ENCODE peak calls at places on chromosomes 3 and 15, in seven cellular contexts. F is choroid plexus epithelial cell, G is pancreas, U is brain microvascular endothelial cell, E is MG63, V is WERI-Rb-1, T is cardiac fibroblast. R is an unnamed sample.
A peak's percentile ranks its signal among the peaks of the same experiment; 100 is the strongest.

GRCh38 chr15:88166330-88166993 is 90.1 kb downstream of the NTRK3 start:
- DNase-seq in F (peak; percentile 2), G (no peak), U (no peak), E (peak; percentile 16), V (no peak), T (peak; percentile 7), R (no peak)

GRCh38 chr15:72315706-72316370 is 4.1 kb downstream of the CELF6 start:
- DNase-seq in F (no peak), G (no peak), U (no peak), E (no peak), V (peak; percentile 87), T (peak; percentile 29), R (no peak)

GRCh38 chr3:126746395-126747177 is 42.5 kb downstream of the CHCHD6 start:
- DNase-seq in F (peak; percentile 76), G (no peak), U (peak; percentile 83), E (peak; percentile 21), V (peak; percentile 27), T (peak; percentile 68), R (peak; percentile 84)

GRCh38 chr15:57457726-57458125 is 81.4 kb downstream of the CGNL1 start:
- DNase-seq in F (peak; percentile 30), G (no peak), U (no peak), E (no peak), V (no peak), T (peak; percentile 52), R (peak; percentile 62)

GRCh38 chr3:24605511-24605910 is 110.9 kb upstream of the THRB start:
- DNase-seq in F (no peak), G (no peak), U (no peak), E (no peak), V (no peak), T (no peak), R (no peak)

GRCh38 chr15:40511472-40512133 is 40.8 kb downstream of the CHST14 start:
- DNase-seq in F (peak; percentile 32), G (peak; percentile 82), U (no peak), E (peak; percentile 73), V (no peak), T (peak; percentile 52), R (peak; percentile 33)

GRCh38 chr3:158801200-158801599 is 654 bp upstream of the MFSD1 start:
- DNase-seq in F (peak; percentile 39), G (no peak), U (no peak), E (no peak), V (no peak), T (no peak), R (peak; percentile 47)

GRCh38 chr15:90929709-90930019 is 2.7 kb downstream of the HDDC3 start:
- DNase-seq in F (no peak), G (no peak), U (no peak), E (no peak), V (no peak), T (no peak), R (no peak)

GRCh38 chr15:89462198-89462912 is 34.0 kb downstream of the RHCG start:
- DNase-seq in F (peak; percentile 23), G (peak; percentile 88), U (no peak), E (peak; percentile 43), V (no peak), T (peak; percentile 19), R (peak; percentile 9)

GRCh38 chr3:46907271-46907670 is 29.8 kb downstream of the PTH1R start:
- DNase-seq in F (no peak), G (no peak), U (no peak), E (no peak), V (no peak), T (no peak), R (no peak)

GRCh38 chr15:94584833-94585244 is 353.5 kb downstream of the MCTP2 start:
- DNase-seq in F (peak; percentile 17), G (no peak), U (peak; percentile 1), E (no peak), V (no peak), T (peak; percentile 31), R (peak; percentile 39)

GRCh38 chr3:58009749-58010535 is 1.7 kb downstream of the FLNB start:
- DNase-seq in F (no peak), G (peak; percentile 83), U (no peak), E (no peak), V (no peak), T (no peak), R (no peak)

GRCh38 chr15:100809151-100809550 is 70.5 kb upstream of the ALDH1A3 start:
- DNase-seq in F (no peak), G (no peak), U (no peak), E (peak; percentile 50), V (no peak), T (peak; percentile 12), R (no peak)

GRCh38 chr3:72738752-72739520 is 109.3 kb downstream of the SHQ1 start:
- DNase-seq in F (peak; percentile 11), G (peak; percentile 51), U (no peak), E (peak; percentile 9), V (peak; percentile 88), T (peak; percentile 18), R (peak; percentile 13)

GRCh38 chr3:11007534-11007933 is 15.0 kb downstream of the SLC6A1 start:
- DNase-seq in F (no peak), G (no peak), U (no peak), E (no peak), V (peak; percentile 23), T (no peak), R (no peak)

GRCh38 chr3:114451051-114451451 is 157.2 kb downstream of the TIGIT start:
- DNase-seq in F (no peak), G (no peak), U (no peak), E (no peak), V (no peak), T (peak; percentile 28), R (peak; percentile 34)

GRCh38 chr3:114450008-114450596 is 156.3 kb downstream of the TIGIT start:
- DNase-seq in F (no peak), G (no peak), U (no peak), E (no peak), V (no peak), T (no peak), R (no peak)

GRCh38 chr3:114451561-114452018 is 157.8 kb downstream of the TIGIT start:
- DNase-seq in F (peak; percentile 52), G (peak; percentile 56), U (peak; percentile 20), E (no peak), V (no peak), T (peak; percentile 42), R (peak; percentile 52)

GRCh38 chr3:114453296-114453888 is 159.6 kb downstream of the TIGIT start:
- DNase-seq in F (no peak), G (no peak), U (no peak), E (no peak), V (no peak), T (no peak), R (no peak)

DNA sequence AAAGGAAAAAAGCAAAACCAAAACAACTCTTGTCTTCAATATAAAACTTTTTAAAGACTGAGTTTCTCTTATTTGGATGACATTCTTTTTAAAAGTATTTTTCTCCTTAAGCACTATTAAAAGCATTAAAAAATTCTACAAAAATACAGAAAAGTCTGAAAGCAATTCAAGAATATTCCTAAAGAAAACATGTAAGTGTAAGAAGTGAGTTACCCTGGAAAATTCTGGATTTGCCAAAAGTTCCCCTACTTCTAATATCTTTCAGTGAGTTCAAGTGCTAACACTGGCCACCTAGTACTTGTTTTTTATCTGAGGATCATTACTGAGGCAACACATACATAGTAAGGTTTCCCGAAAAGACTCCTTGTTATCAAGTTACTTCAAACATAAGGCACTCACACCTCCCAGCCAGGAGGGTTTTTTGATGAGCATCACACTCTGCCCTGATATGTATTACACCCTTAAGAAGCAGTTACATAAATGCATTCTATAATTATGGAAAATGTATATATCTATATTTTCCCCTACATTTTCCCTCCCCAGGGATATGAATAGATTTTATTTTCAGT is 158.4 kb downstream of the TIGIT start:
- DNase-seq in F (no peak), G (no peak), U (no peak), E (no peak), V (no peak), T (no peak), R (peak; percentile 18)
- H3K4me3 ChIP-seq in F (no peak overlapping the region), G (peak overlapping the region; percentile 19), U (no peak overlapping the region), E (no peak overlapping the region), V (no peak overlapping the region), T (no peak overlapping the region), R (peak overlapping the region; percentile 33)

GRCh38 chr15:92920595-92921169 is 20.6 kb downstream of the CHD2 start:
- DNase-seq in F (no peak), G (no peak), U (no peak), E (no peak), V (no peak), T (no peak), R (no peak)

GRCh38 chr15:92924216-92924615 is 24.1 kb downstream of the CHD2 start:
- DNase-seq in F (no peak), G (no peak), U (no peak), E (no peak), V (no peak), T (no peak), R (no peak)

GRCh38 chr15:92922405-92923002 is 22.4 kb downstream of the CHD2 start:
- DNase-seq in F (no peak), G (no peak), U (no peak), E (no peak), V (no peak), T (no peak), R (no peak)

GRCh38 chr15:92917606-92918407 is 17.7 kb downstream of the CHD2 start:
- DNase-seq in F (peak; percentile 94), G (peak; percentile 93), U (peak; percentile 91), E (peak; percentile 89), V (peak; percentile 92), T (peak; percentile 97), R (peak; percentile 97)

GRCh38 chr15:92921215-92922131 is 21.3 kb downstream of the CHD2 start:
- DNase-seq in F (peak; percentile 58), G (no peak), U (no peak), E (no peak), V (no peak), T (no peak), R (peak; percentile 72)
- H3K4me3 ChIP-seq in F (no peak overlapping the region), G (no peak overlapping the region), U (no peak overlapping the region), E (no peak overlapping the region), V (no peak overlapping the region), T (no peak overlapping the region), R (no peak overlapping the region)

GRCh38 chr3:169911272-169911671 is at the start of gene SAMD7:
- DNase-seq in F (no peak), G (no peak), U (no peak), E (no peak), V (peak; percentile 24), T (no peak), R (no peak)
- H3K4me3 ChIP-seq in F (no peak within 1 kb of the TSS), G (no peak within 1 kb of the TSS), U (no peak within 1 kb of the TSS), E (no peak within 1 kb of the TSS), V (no peak within 1 kb of the TSS), T (no peak within 1 kb of the TSS), R (no peak within 1 kb of the TSS)

GRCh38 chr3:161913786-161914389 is 417.3 kb downstream of the OTOL1 start:
- DNase-seq in F (peak; percentile 76), G (no peak), U (peak; percentile 73), E (no peak), V (no peak), T (peak; percentile 55), R (peak; percentile 59)

GRCh38 chr3:161914703-161915102 is 418.1 kb downstream of the OTOL1 start:
- DNase-seq in F (peak; percentile 89), G (no peak), U (peak; percentile 81), E (peak; percentile 5), V (peak; percentile 78), T (peak; percentile 75), R (peak; percentile 85)

GRCh38 chr3:161920196-161920595 is 423.6 kb downstream of the OTOL1 start:
- DNase-seq in F (no peak), G (no peak), U (no peak), E (no peak), V (no peak), T (no peak), R (no peak)

DNA sequence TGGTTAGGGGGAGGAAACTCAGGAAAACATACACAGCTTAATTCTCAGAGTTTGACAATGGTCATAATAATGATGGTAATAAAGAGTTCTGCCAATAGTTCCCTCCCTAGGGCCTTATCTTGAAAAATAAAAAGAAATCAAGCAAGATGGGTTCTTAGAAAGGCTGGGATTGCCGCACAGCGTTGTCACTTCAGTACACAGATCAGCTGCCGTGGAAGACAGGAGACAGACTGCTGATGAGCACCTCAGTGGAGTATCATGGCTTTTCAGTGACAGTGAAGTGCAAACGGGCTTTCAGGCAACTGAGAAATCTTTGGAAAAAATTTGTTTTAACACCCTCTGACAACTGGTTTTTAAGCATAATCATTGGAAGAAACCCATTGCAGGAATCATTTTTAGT is 418.7 kb downstream of the OTOL1 start:
- DNase-seq in F (no peak), G (no peak), U (no peak), E (no peak), V (no peak), T (no peak), R (peak; percentile 2)
- H3K4me3 ChIP-seq in F (no peak overlapping the region), G (no peak overlapping the region), U (no peak overlapping the region), E (no peak overlapping the region), V (no peak overlapping the region), T (no peak overlapping the region), R (no peak overlapping the region)